ENCODE peak calls at places on chromosomes 11 and 22, in ten cellular contexts. W is dorsolateral prefrontal cortex; F is GM10248; A is AG09309; T is lung microvascular endothelial cell; S is activated T-helper 1 cell treated with anti-CD3 and anti-CD28 coated beads, Interleukin-12 subunit alpha, Interleukin-12 subunit beta, Interleukin-2, Interleukin-4 antibody, amounts not matched to agents 30 ng/mL and 10 ng/mL and 1 ng/mL, durations not matched to agents 14 hours and 24 hours and 36 hours; R is Caki2; B is right lobe of liver; C is EL; D is NCI-H510A. M is an unnamed sample.

GRCh38 chr11:122095950-122096942 is 19.8 kb downstream of the BLID start:
- DNase-seq in W (no peak), F (no peak), A (no peak), T (no peak), S (no peak), R (no peak), B (no peak), C (peak; percentile 89), D (no peak), M (no peak)

GRCh38 chr11:12577746-12578644 is 96.2 kb upstream of the TEAD1 start:
- DNase-seq in W (no peak), F (no peak), A (no peak), T (no peak), S (no peak), R (peak; percentile 44), B (no peak), C (no peak), D (no peak), M (no peak)

GRCh38 chr22:42991010-42991651 is 23.8 kb downstream of the PACSIN2 start:
- DNase-seq in W (no peak), F (no peak), A (peak; percentile 55), T (peak; percentile 72), S (no peak), R (peak; percentile 60), B (no peak), C (peak; percentile 96), D (no peak), M (no peak)

GRCh38 chr22:44164031-44164430 is 16.7 kb upstream of the PARVG start:
- DNase-seq in W (no peak), F (no peak), A (no peak), T (no peak), S (no peak), R (no peak), B (no peak), C (no peak), D (no peak), M (peak; percentile 56)

GRCh38 chr11:24093410-24093809 is 403.4 kb upstream of the LUZP2 start:
- DNase-seq in W (no peak), F (no peak), A (no peak), T (no peak), S (no peak), R (no peak), B (no peak), C (no peak), D (no peak), M (no peak)

GRCh38 chr11:28739489-28740280 is 631.5 kb downstream of the METTL15 start:
- DNase-seq in W (no peak), F (no peak), A (no peak), T (peak; percentile 71), S (no peak), R (no peak), B (no peak), C (no peak), D (no peak), M (no peak)

GRCh38 chr11:64695548-64695947 is 27.4 kb downstream of the NRXN2 start:
- DNase-seq in W (no peak), F (no peak), A (no peak), T (no peak), S (no peak), R (no peak), B (no peak), C (no peak), D (no peak), M (no peak)

GRCh38 chr11:31809857-31810778 is 1.0 kb downstream of the PAX6 start:
- DNase-seq in W (no peak), F (peak; percentile 24), A (no peak), T (peak; percentile 59), S (no peak), R (peak; percentile 46), B (peak; percentile 26), C (peak; percentile 58), D (no peak), M (peak; percentile 48)

GRCh38 chr11:24437123-24437522 is 59.7 kb upstream of the LUZP2 start:
- DNase-seq in W (no peak), F (no peak), A (no peak), T (no peak), S (no peak), R (no peak), B (no peak), C (no peak), D (no peak), M (no peak)

GRCh38 chr22:42389137-42389536 is 43.1 kb downstream of the NFAM1 start:
- DNase-seq in W (no peak), F (no peak), A (no peak), T (no peak), S (no peak), R (no peak), B (no peak), C (no peak), D (peak; percentile 61), M (no peak)

GRCh38 chr11:59224419-59224928 is 11.7 kb upstream of the MPEG1 start:
- DNase-seq in W (no peak), F (no peak), A (no peak), T (peak; percentile 36), S (no peak), R (no peak), B (no peak), C (no peak), D (no peak), M (no peak)

GRCh38 chr11:66745356-66746235 is 16.6 kb upstream of the SPTBN2 start:
- DNase-seq in W (no peak), F (peak; percentile 68), A (no peak), T (no peak), S (peak; percentile 34), R (peak; percentile 29), B (peak; percentile 46), C (no peak), D (peak; percentile 59), M (peak; percentile 66)

GRCh38 chr11:128506999-128507591 is 80.3 kb downstream of the ETS1 start:
- DNase-seq in W (peak; percentile 58), F (no peak), A (peak; percentile 95), T (peak; percentile 81), S (no peak), R (peak; percentile 70), B (peak; percentile 67), C (peak; percentile 96), D (peak; percentile 65), M (peak; percentile 70)

GRCh38 chr22:26322179-26322905 is 106.7 kb upstream of the ASPHD2 start:
- DNase-seq in W (no peak), F (no peak), A (peak; percentile 95), T (no peak), S (no peak), R (peak; percentile 91), B (no peak), C (peak; percentile 100), D (no peak), M (no peak)

GRCh38 chr11:2534131-2534956 is 89.5 kb downstream of the KCNQ1 start:
- DNase-seq in W (no peak), F (no peak), A (no peak), T (no peak), S (no peak), R (no peak), B (peak; percentile 22), C (peak; percentile 11), D (no peak), M (no peak)

GRCh38 chr11:118003021-118003423 is 16.8 kb downstream of the IL10RA start:
- DNase-seq in W (no peak), F (no peak), A (no peak), T (no peak), S (peak; percentile 39), R (no peak), B (no peak), C (no peak), D (no peak), M (no peak)

GRCh38 chr11:63536669-63537292 is at the start of gene PLAAT4:
- DNase-seq in W (peak; percentile 60), F (peak; percentile 72), A (no peak), T (peak; percentile 79), S (peak; percentile 41), R (peak; percentile 35), B (peak; percentile 59), C (peak; percentile 60), D (no peak), M (no peak)

GRCh38 chr11:102836290-102836875 is 7.0 kb downstream of the MMP3 start:
- DNase-seq in W (no peak), F (no peak), A (peak; percentile 77), T (no peak), S (no peak), R (no peak), B (no peak), C (peak; percentile 62), D (peak; percentile 2), M (no peak)

GRCh38 chr11:3133456-3134217 is 31.5 kb downstream of the OSBPL5 start:
- DNase-seq in W (no peak), F (no peak), A (no peak), T (no peak), S (no peak), R (no peak), B (peak; percentile 5), C (no peak), D (no peak), M (peak; percentile 47)

GRCh38 chr11:128776434-128777284 is 82.8 kb downstream of the FLI1 start:
- DNase-seq in W (no peak), F (peak; percentile 61), A (no peak), T (peak; percentile 36), S (no peak), R (no peak), B (peak; percentile 51), C (peak; percentile 13), D (no peak), M (no peak)

GRCh38 chr22:36764060-36764459 is 11.9 kb downstream of the IFT27 start:
- DNase-seq in W (no peak), F (no peak), A (no peak), T (no peak), S (no peak), R (no peak), B (no peak), C (no peak), D (no peak), M (no peak)